ENCODE peak calls at places on chromosomes 6 and 20, in four cellular contexts. One of them, this sample, is unnamed.

GRCh38 chr6:13511913-13512717 is 24.7 kb upstream of the GFOD1 start:
- DNase-seq in left cardiac atrium: peak
- DNase-seq in HT1080: no peak
- DNase-seq in prostate gland: no peak
- DNase-seq in this sample: no peak

GRCh38 chr20:23048283-23049200 is 930 bp downstream of the THBD start:
- DNase-seq in left cardiac atrium: peak
- DNase-seq in HT1080: no peak
- DNase-seq in prostate gland: peak
- DNase-seq in this sample: peak

GRCh38 chr6:45681860-45682488 is 304.2 kb upstream of the SUPT3H start:
- DNase-seq in left cardiac atrium: no peak
- DNase-seq in HT1080: peak
- DNase-seq in prostate gland: no peak
- DNase-seq in this sample: no peak

GRCh38 chr6:132153221-132153896 is 202.2 kb upstream of the CCN2 start:
- DNase-seq in left cardiac atrium: no peak
- DNase-seq in HT1080: no peak
- DNase-seq in prostate gland: no peak
- DNase-seq in this sample: no peak

GRCh38 chr6:149335924-149336323 is 18.4 kb downstream of the TAB2 start:
- DNase-seq in left cardiac atrium: no peak
- DNase-seq in HT1080: peak
- DNase-seq in prostate gland: no peak
- DNase-seq in this sample: peak

GRCh38 chr6:75151013-75151412 is 54.8 kb downstream of the COL12A1 start:
- DNase-seq in left cardiac atrium: no peak
- DNase-seq in HT1080: no peak
- DNase-seq in prostate gland: no peak
- DNase-seq in this sample: no peak

GRCh38 chr6:112279044-112279916 is 24.9 kb upstream of the LAMA4 start:
- DNase-seq in left cardiac atrium: no peak
- DNase-seq in HT1080: no peak
- DNase-seq in prostate gland: no peak
- DNase-seq in this sample: no peak

GRCh38 chr6:6969761-6970223 is 138.0 kb upstream of the RREB1 start:
- DNase-seq in left cardiac atrium: no peak
- DNase-seq in HT1080: peak
- DNase-seq in prostate gland: peak
- DNase-seq in this sample: no peak

GRCh38 chr6:164439331-164439730 is 870.1 kb downstream of the C6orf118 start:
- DNase-seq in left cardiac atrium: no peak
- DNase-seq in HT1080: no peak
- DNase-seq in prostate gland: no peak
- DNase-seq in this sample: no peak

GRCh38 chr6:128156315-128157111 is 255.7 kb upstream of the THEMIS start:
- DNase-seq in left cardiac atrium: no peak
- DNase-seq in HT1080: no peak
- DNase-seq in prostate gland: no peak
- DNase-seq in this sample: no peak

GRCh38 chr20:32964575-32964974 is 39.7 kb downstream of the SUN5 start:
- DNase-seq in left cardiac atrium: no peak
- DNase-seq in HT1080: no peak
- DNase-seq in prostate gland: no peak
- DNase-seq in this sample: no peak

GRCh38 chr6:150228067-150228733 is 85.4 kb downstream of the PPP1R14C start:
- DNase-seq in left cardiac atrium: no peak
- DNase-seq in HT1080: no peak
- DNase-seq in prostate gland: no peak
- DNase-seq in this sample: no peak

GRCh38 chr6:69926745-69927144 is 60.4 kb downstream of the COL19A1 start:
- DNase-seq in left cardiac atrium: no peak
- DNase-seq in HT1080: no peak
- DNase-seq in prostate gland: no peak
- DNase-seq in this sample: no peak

GRCh38 chr6:83685481-83685880 is 23.4 kb downstream of the SNAP91 start:
- DNase-seq in left cardiac atrium: no peak
- DNase-seq in HT1080: no peak
- DNase-seq in prostate gland: no peak
- DNase-seq in this sample: no peak

GRCh38 chr6:92231220-92231701 is 1188.1 kb downstream of the EPHA7 start:
- DNase-seq in left cardiac atrium: no peak
- DNase-seq in HT1080: no peak
- DNase-seq in prostate gland: no peak
- DNase-seq in this sample: no peak

GRCh38 chr6:150153905-150154492 is 11.2 kb downstream of the PPP1R14C start:
- DNase-seq in left cardiac atrium: no peak
- DNase-seq in HT1080: peak
- DNase-seq in prostate gland: no peak
- DNase-seq in this sample: no peak

GRCh38 chr6:20686142-20686541 is 151.9 kb downstream of the CDKAL1 start:
- DNase-seq in left cardiac atrium: no peak
- DNase-seq in HT1080: no peak
- DNase-seq in prostate gland: no peak
- DNase-seq in this sample: no peak

GRCh38 chr6:15897063-15897934 is 231.6 kb upstream of the MYLIP start:
- DNase-seq in left cardiac atrium: peak
- DNase-seq in HT1080: peak
- DNase-seq in prostate gland: no peak
- DNase-seq in this sample: no peak

GRCh38 chr6:135187372-135187771 is 6.3 kb downstream of the MYB start:
- DNase-seq in left cardiac atrium: no peak
- DNase-seq in HT1080: no peak
- DNase-seq in prostate gland: no peak
- DNase-seq in this sample: no peak

GRCh38 chr20:47774081-47774777 is 11.1 kb downstream of the SULF2 start:
- DNase-seq in left cardiac atrium: peak
- DNase-seq in HT1080: no peak
- DNase-seq in prostate gland: no peak
- DNase-seq in this sample: no peak

GRCh38 chr6:1364791-1365190 is 24.6 kb upstream of the FOXF2 start:
- DNase-seq in left cardiac atrium: no peak
- DNase-seq in HT1080: no peak
- DNase-seq in prostate gland: no peak
- DNase-seq in this sample: no peak

GRCh38 chr20:25397827-25398226 is 7.2 kb upstream of the ABHD12 start:
- DNase-seq in left cardiac atrium: no peak
- DNase-seq in HT1080: no peak
- DNase-seq in prostate gland: no peak
- DNase-seq in this sample: no peak

GRCh38 chr20:36941403-36941835 is 10.1 kb downstream of the SAMHD1 start:
- DNase-seq in left cardiac atrium: no peak
- DNase-seq in HT1080: no peak
- DNase-seq in prostate gland: no peak
- DNase-seq in this sample: no peak

GRCh38 chr6:27871919-27872633 is 40.1 kb downstream of the OR2B2 start:
- DNase-seq in left cardiac atrium: peak
- DNase-seq in HT1080: no peak
- DNase-seq in prostate gland: peak
- DNase-seq in this sample: no peak

GRCh38 chr6:39093167-39093708 is 21.7 kb downstream of the SAYSD1 start:
- DNase-seq in left cardiac atrium: no peak
- DNase-seq in HT1080: no peak
- DNase-seq in prostate gland: no peak
- DNase-seq in this sample: no peak